ENCODE peak calls at places on chromosome 7, in six cellular contexts. One of them, this sample, is unnamed.
A peak's percentile ranks its signal among the peaks of the same experiment; 100 is the strongest.

GRCh38 chr7:131105294-131105802 is 222.3 kb upstream of the MKLN1 start:
- DNase-seq in stomach: no peak
- DNase-seq in HepG2: no peak
- DNase-seq in A549: no peak
- DNase-seq in SK-N-SH: no peak
- DNase-seq in ovary: no peak
- DNase-seq in this sample: peak; percentile 72

GRCh38 chr7:27151945-27152815 is at the start of gene HOXA3:
- DNase-seq in stomach: peak; percentile 26
- DNase-seq in HepG2: no peak
- DNase-seq in A549: no peak
- DNase-seq in SK-N-SH: peak; percentile 54
- DNase-seq in ovary: peak; percentile 35
- DNase-seq in this sample: peak; percentile 81

GRCh38 chr7:27750336-27750735 is 10.4 kb downstream of the TAX1BP1 start:
- DNase-seq in stomach: no peak
- DNase-seq in HepG2: no peak
- DNase-seq in A549: no peak
- DNase-seq in SK-N-SH: no peak
- DNase-seq in ovary: no peak
- DNase-seq in this sample: no peak

GRCh38 chr7:35705932-35706461 is 11.1 kb upstream of the HERPUD2 start:
- DNase-seq in stomach: no peak
- DNase-seq in HepG2: no peak
- DNase-seq in A549: no peak
- DNase-seq in SK-N-SH: no peak
- DNase-seq in ovary: no peak
- DNase-seq in this sample: no peak

GRCh38 chr7:81161459-81162075 is 242.7 kb upstream of the SEMA3C start:
- DNase-seq in stomach: no peak
- DNase-seq in HepG2: peak; percentile 65
- DNase-seq in A549: peak; percentile 71
- DNase-seq in SK-N-SH: no peak
- DNase-seq in ovary: no peak
- DNase-seq in this sample: no peak

GRCh38 chr7:93171606-93172226 is 23.5 kb upstream of the SAMD9L start:
- DNase-seq in stomach: no peak
- DNase-seq in HepG2: no peak
- DNase-seq in A549: no peak
- DNase-seq in SK-N-SH: no peak
- DNase-seq in ovary: no peak
- DNase-seq in this sample: no peak

GRCh38 chr7:5276611-5277010 is 6.1 kb upstream of the SLC29A4 start:
- DNase-seq in stomach: no peak
- DNase-seq in HepG2: no peak
- DNase-seq in A549: no peak
- DNase-seq in SK-N-SH: peak; percentile 86
- DNase-seq in ovary: no peak
- DNase-seq in this sample: no peak

GRCh38 chr7:38171558-38172403 is 6.3 kb upstream of the STARD3NL start:
- DNase-seq in stomach: no peak
- DNase-seq in HepG2: no peak
- DNase-seq in A549: no peak
- DNase-seq in SK-N-SH: no peak
- DNase-seq in ovary: no peak
- DNase-seq in this sample: no peak

GRCh38 chr7:19249281-19249680 is 104.1 kb upstream of the FERD3L start:
- DNase-seq in stomach: no peak
- DNase-seq in HepG2: no peak
- DNase-seq in A549: no peak
- DNase-seq in SK-N-SH: no peak
- DNase-seq in ovary: no peak
- DNase-seq in this sample: no peak

GRCh38 chr7:158973941-158974785 is 117.8 kb downstream of the DYNC2I1 start:
- DNase-seq in stomach: no peak
- DNase-seq in HepG2: no peak
- DNase-seq in A549: no peak
- DNase-seq in SK-N-SH: no peak
- DNase-seq in ovary: no peak
- DNase-seq in this sample: no peak

GRCh38 chr7:80047856-80048459 is 86.7 kb upstream of the GNAI1 start:
- DNase-seq in stomach: no peak
- DNase-seq in HepG2: no peak
- DNase-seq in A549: peak; percentile 10
- DNase-seq in SK-N-SH: peak; percentile 39
- DNase-seq in ovary: no peak
- DNase-seq in this sample: no peak

GRCh38 chr7:30159153-30159552 is 24.4 kb downstream of the MTURN start:
- DNase-seq in stomach: no peak
- DNase-seq in HepG2: no peak
- DNase-seq in A549: no peak
- DNase-seq in SK-N-SH: no peak
- DNase-seq in ovary: no peak
- DNase-seq in this sample: no peak

GRCh38 chr7:51350195-51350896 is 33.7 kb upstream of the COBL start:
- DNase-seq in stomach: peak; percentile 75
- DNase-seq in HepG2: peak; percentile 33
- DNase-seq in A549: peak; percentile 10
- DNase-seq in SK-N-SH: no peak
- DNase-seq in ovary: no peak
- DNase-seq in this sample: no peak

GRCh38 chr7:77747178-77747577 is 50.9 kb downstream of the RSBN1L start:
- DNase-seq in stomach: no peak
- DNase-seq in HepG2: peak; percentile 39
- DNase-seq in A549: no peak
- DNase-seq in SK-N-SH: no peak
- DNase-seq in ovary: no peak
- DNase-seq in this sample: no peak

GRCh38 chr7:21572914-21573313 is 30.1 kb downstream of the DNAH11 start:
- DNase-seq in stomach: no peak
- DNase-seq in HepG2: no peak
- DNase-seq in A549: no peak
- DNase-seq in SK-N-SH: no peak
- DNase-seq in ovary: no peak
- DNase-seq in this sample: no peak

GRCh38 chr7:123633553-123633952 is 22.1 kb upstream of the LMOD2 start:
- DNase-seq in stomach: no peak
- DNase-seq in HepG2: no peak
- DNase-seq in A549: no peak
- DNase-seq in SK-N-SH: peak; percentile 27
- DNase-seq in ovary: no peak
- DNase-seq in this sample: no peak

GRCh38 chr7:113731571-113731970 is 187.2 kb downstream of the PPP1R3A start:
- DNase-seq in stomach: no peak
- DNase-seq in HepG2: no peak
- DNase-seq in A549: no peak
- DNase-seq in SK-N-SH: no peak
- DNase-seq in ovary: no peak
- DNase-seq in this sample: no peak

GRCh38 chr7:1086588-1087461 is 1.1 kb upstream of the GPER1 start:
- DNase-seq in stomach: peak; percentile 81
- DNase-seq in HepG2: peak; percentile 68
- DNase-seq in A549: peak; percentile 92
- DNase-seq in SK-N-SH: peak; percentile 94
- DNase-seq in ovary: peak; percentile 83
- DNase-seq in this sample: no peak

GRCh38 chr7:106022193-106022821 is 59.2 kb downstream of the CDHR3 start:
- DNase-seq in stomach: peak; percentile 45
- DNase-seq in HepG2: no peak
- DNase-seq in A549: no peak
- DNase-seq in SK-N-SH: no peak
- DNase-seq in ovary: no peak
- DNase-seq in this sample: no peak

GRCh38 chr7:128903621-128904361 is 6.7 kb downstream of the KCP start:
- DNase-seq in stomach: no peak
- DNase-seq in HepG2: no peak
- DNase-seq in A549: no peak
- DNase-seq in SK-N-SH: peak; percentile 36
- DNase-seq in ovary: no peak
- DNase-seq in this sample: peak; percentile 55

GRCh38 chr7:42790196-42790595 is 121.7 kb downstream of the C7orf25 start:
- DNase-seq in stomach: no peak
- DNase-seq in HepG2: no peak
- DNase-seq in A549: no peak
- DNase-seq in SK-N-SH: no peak
- DNase-seq in ovary: no peak
- DNase-seq in this sample: no peak

GRCh38 chr7:139739863-139740597 is 37.8 kb downstream of the HIPK2 start:
- DNase-seq in stomach: peak; percentile 72
- DNase-seq in HepG2: no peak
- DNase-seq in A549: no peak
- DNase-seq in SK-N-SH: no peak
- DNase-seq in ovary: no peak
- DNase-seq in this sample: no peak

GRCh38 chr7:155920068-155920461 is 107.8 kb upstream of the SHH start:
- DNase-seq in stomach: peak; percentile 25
- DNase-seq in HepG2: no peak
- DNase-seq in A549: no peak
- DNase-seq in SK-N-SH: no peak
- DNase-seq in ovary: no peak
- DNase-seq in this sample: no peak

GRCh38 chr7:92880212-92881090 is 44.1 kb upstream of the CDK6 start:
- DNase-seq in stomach: no peak
- DNase-seq in HepG2: peak; percentile 62
- DNase-seq in A549: no peak
- DNase-seq in SK-N-SH: peak; percentile 39
- DNase-seq in ovary: no peak
- DNase-seq in this sample: no peak

GRCh38 chr7:25839084-25839769 is 312.8 kb upstream of the NFE2L3 start:
- DNase-seq in stomach: no peak
- DNase-seq in HepG2: no peak
- DNase-seq in A549: no peak
- DNase-seq in SK-N-SH: no peak
- DNase-seq in ovary: no peak
- DNase-seq in this sample: no peak

GRCh38 chr7:31443457-31443856 is 70.4 kb upstream of the ITPRID1 start:
- DNase-seq in stomach: no peak
- DNase-seq in HepG2: peak; percentile 26
- DNase-seq in A549: peak; percentile 60
- DNase-seq in SK-N-SH: peak; percentile 45
- DNase-seq in ovary: no peak
- DNase-seq in this sample: no peak

GRCh38 chr7:17532861-17533404 is 234.5 kb downstream of the AHR start:
- DNase-seq in stomach: no peak
- DNase-seq in HepG2: no peak
- DNase-seq in A549: peak; percentile 18
- DNase-seq in SK-N-SH: no peak
- DNase-seq in ovary: no peak
- DNase-seq in this sample: no peak

GRCh38 chr7:151085691-151086620 is at the start of gene AGAP3:
- DNase-seq in stomach: peak; percentile 90
- DNase-seq in HepG2: peak; percentile 75
- DNase-seq in A549: peak; percentile 79
- DNase-seq in SK-N-SH: peak; percentile 99
- DNase-seq in ovary: peak; percentile 87
- DNase-seq in this sample: peak; percentile 94
- H3K9me3 ChIP-seq in stomach: no peaks in the 10 kb centered on the region
- H3K9me3 ChIP-seq in HepG2: no peaks in the 10 kb centered on the region
- H3K9me3 ChIP-seq in A549: no peaks in the 10 kb centered on the region
- H3K9me3 ChIP-seq in SK-N-SH: no peaks in the 10 kb centered on the region
- H3K9me3 ChIP-seq in ovary: no peaks in the 10 kb centered on the region
- H3K9me3 ChIP-seq in this sample: no peaks in the 10 kb centered on the region

GRCh38 chr7:101625076-101625914 is 3.8 kb downstream of the MYL10 start:
- DNase-seq in stomach: no peak
- DNase-seq in HepG2: no peak
- DNase-seq in A549: no peak
- DNase-seq in SK-N-SH: no peak
- DNase-seq in ovary: no peak
- DNase-seq in this sample: no peak
- TF ChIP-seq CTCF in stomach: no peak
- TF ChIP-seq CTCF in HepG2: no peak
- TF ChIP-seq CTCF in A549: no peak
- TF ChIP-seq CTCF in SK-N-SH: no peak
- TF ChIP-seq CTCF in ovary: no peak
- TF ChIP-seq CTCF in this sample: no peak

DNA sequence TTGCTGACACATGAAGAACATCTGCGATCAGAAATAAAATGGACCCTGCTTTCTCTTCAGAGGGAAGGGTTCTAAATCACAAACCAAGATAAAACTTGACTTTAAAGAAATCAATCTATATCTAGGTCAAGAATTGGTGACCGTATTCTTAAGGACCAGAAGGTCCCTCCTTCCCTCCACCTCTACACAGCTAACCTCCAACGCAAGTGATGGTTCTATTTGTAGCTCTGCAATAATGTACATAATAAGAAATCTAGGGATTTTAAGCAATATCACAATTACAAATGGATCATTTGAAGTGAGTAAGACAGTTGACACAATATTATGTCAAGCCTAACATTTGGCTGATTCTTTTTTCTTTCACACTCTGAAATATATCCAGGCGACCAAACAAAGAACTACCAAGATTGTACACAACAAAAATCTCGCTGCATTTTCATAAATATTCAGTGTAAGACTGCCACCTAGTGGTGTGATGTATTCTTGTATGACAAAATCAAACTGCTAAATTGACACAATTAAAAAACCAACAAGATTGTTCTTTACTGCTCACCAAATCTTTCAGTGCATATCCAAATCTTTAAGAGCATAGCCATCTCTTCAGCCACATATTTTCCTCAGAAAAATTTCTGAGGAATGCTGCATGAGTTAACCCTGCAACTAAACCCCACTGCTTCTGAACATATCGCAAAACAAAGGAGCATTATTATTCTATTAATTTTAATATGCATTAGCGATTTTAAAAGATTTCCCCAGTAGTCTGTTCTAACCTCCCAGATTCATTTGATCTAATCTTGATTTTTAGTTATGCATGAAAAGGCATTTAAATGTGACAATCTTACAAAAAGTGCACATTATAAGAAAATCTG is 44.5 kb downstream of the ICA1 start:
- DNase-seq in stomach: no peak
- DNase-seq in HepG2: peak; percentile 51
- DNase-seq in A549: peak; percentile 39
- DNase-seq in SK-N-SH: peak; percentile 28
- DNase-seq in ovary: no peak
- DNase-seq in this sample: no peak
- TF ChIP-seq EP300 in stomach: no peak
- TF ChIP-seq EP300 in HepG2: no peak
- TF ChIP-seq EP300 in A549: no peak
- TF ChIP-seq EP300 in SK-N-SH: no peak
- TF ChIP-seq EP300 in ovary: no peak
- TF ChIP-seq EP300 in this sample: no peak

DNA sequence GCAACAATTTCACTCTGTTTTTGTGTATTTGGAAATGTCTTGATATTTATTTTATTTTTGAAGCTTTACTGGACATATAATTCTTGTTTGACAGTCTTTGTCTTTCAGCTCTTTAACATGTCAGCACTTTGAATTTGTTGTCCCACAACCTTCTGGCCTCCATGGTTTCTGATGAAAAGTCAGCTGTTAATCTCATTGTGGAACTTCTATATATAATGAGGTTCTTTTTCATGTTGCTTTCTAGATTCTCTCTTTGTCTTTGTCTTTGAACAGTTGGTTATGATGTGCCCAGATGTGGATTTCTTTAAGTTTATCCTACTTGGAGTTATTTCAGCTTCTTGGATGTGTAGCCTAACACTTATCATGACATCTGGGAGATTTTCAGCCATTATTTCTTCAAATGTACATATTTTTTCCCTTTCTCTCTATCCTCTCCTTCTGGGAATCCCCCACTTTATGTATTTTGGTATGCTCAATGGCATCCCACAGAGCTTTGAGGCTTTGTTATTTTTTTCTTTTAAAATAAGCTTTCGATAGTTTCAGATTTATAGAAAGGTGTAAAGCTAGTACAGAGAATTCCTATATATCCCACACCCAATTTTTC is 9.5 kb upstream of the LMTK2 start:
- DNase-seq in stomach: no peak
- DNase-seq in HepG2: no peak
- DNase-seq in A549: no peak
- DNase-seq in SK-N-SH: no peak
- DNase-seq in ovary: no peak
- DNase-seq in this sample: no peak
- H3K9me3 ChIP-seq in stomach: peaks cover 28% of the 10 kb centered on the region
- H3K9me3 ChIP-seq in HepG2: peaks cover 28% of the 10 kb centered on the region
- H3K9me3 ChIP-seq in A549: peaks cover 62% of the 10 kb centered on the region
- H3K9me3 ChIP-seq in SK-N-SH: peaks cover 44% of the 10 kb centered on the region
- H3K9me3 ChIP-seq in ovary: no peaks in the 10 kb centered on the region
- H3K9me3 ChIP-seq in this sample: peaks cover 22% of the 10 kb centered on the region

This sample was measured in suprapubic skin.